ENCODE peak calls at places on chromosomes 5 and 9, in six cellular contexts. One of them, this sample, is unnamed.

GRCh38 chr9:4748612-4749011 is 7.6 kb upstream of the AK3 start:
- DNase-seq in HepG2: no peak
- DNase-seq in K562: peak
- DNase-seq in endothelial cell of umbilical vein: no peak
- DNase-seq in H1: no peak
- DNase-seq in A549: no peak
- DNase-seq in this sample: no peak

GRCh38 chr5:154368041-154368800 is 77.6 kb upstream of the SAP30L start:
- DNase-seq in HepG2: peak
- DNase-seq in H1: no peak
- DNase-seq in A549: peak
- DNase-seq in endothelial cell of umbilical vein: peak
- DNase-seq in K562: no peak
- DNase-seq in this sample: peak

GRCh38 chr9:127185931-127186781 is 63.7 kb upstream of the ANGPTL2 start:
- DNase-seq in A549: no peak
- DNase-seq in endothelial cell of umbilical vein: peak
- DNase-seq in H1: no peak
- DNase-seq in K562: no peak
- DNase-seq in HepG2: peak
- DNase-seq in this sample: no peak

GRCh38 chr5:173829826-173830225 is 58.3 kb upstream of the CPEB4 start:
- DNase-seq in A549: no peak
- DNase-seq in H1: no peak
- DNase-seq in endothelial cell of umbilical vein: no peak
- DNase-seq in K562: no peak
- DNase-seq in HepG2: no peak
- DNase-seq in this sample: no peak

GRCh38 chr5:57383093-57383861 is 99.3 kb downstream of the ACTBL2 start:
- DNase-seq in H1: no peak
- DNase-seq in HepG2: peak
- DNase-seq in A549: peak
- DNase-seq in endothelial cell of umbilical vein: peak
- DNase-seq in K562: peak
- DNase-seq in this sample: no peak

GRCh38 chr9:133881671-133882381 is 110.3 kb downstream of the VAV2 start:
- DNase-seq in endothelial cell of umbilical vein: no peak
- DNase-seq in A549: no peak
- DNase-seq in H1: no peak
- DNase-seq in K562: no peak
- DNase-seq in HepG2: no peak
- DNase-seq in this sample: no peak

GRCh38 chr5:96196890-96197289 is 235.2 kb upstream of the ELL2 start:
- DNase-seq in H1: no peak
- DNase-seq in endothelial cell of umbilical vein: no peak
- DNase-seq in A549: no peak
- DNase-seq in K562: no peak
- DNase-seq in HepG2: no peak
- DNase-seq in this sample: no peak

GRCh38 chr5:16411741-16412455 is 53.7 kb downstream of the ZNF622 start:
- DNase-seq in K562: no peak
- DNase-seq in HepG2: no peak
- DNase-seq in endothelial cell of umbilical vein: no peak
- DNase-seq in H1: no peak
- DNase-seq in A549: no peak
- DNase-seq in this sample: no peak

GRCh38 chr5:173817561-173817960 is 70.6 kb upstream of the CPEB4 start:
- DNase-seq in HepG2: no peak
- DNase-seq in K562: no peak
- DNase-seq in A549: no peak
- DNase-seq in endothelial cell of umbilical vein: no peak
- DNase-seq in H1: no peak
- DNase-seq in this sample: no peak

GRCh38 chr5:63928451-63928850 is 33.8 kb downstream of the HTR1A start:
- DNase-seq in HepG2: no peak
- DNase-seq in endothelial cell of umbilical vein: no peak
- DNase-seq in H1: no peak
- DNase-seq in K562: no peak
- DNase-seq in A549: no peak
- DNase-seq in this sample: no peak

GRCh38 chr5:127907907-127908306 is 175.7 kb upstream of the SLC12A2 start:
- DNase-seq in endothelial cell of umbilical vein: no peak
- DNase-seq in K562: no peak
- DNase-seq in H1: no peak
- DNase-seq in HepG2: no peak
- DNase-seq in A549: no peak
- DNase-seq in this sample: no peak

GRCh38 chr9:117413346-117414219 is 1.3 kb downstream of the ASTN2 start:
- DNase-seq in A549: no peak
- DNase-seq in endothelial cell of umbilical vein: no peak
- DNase-seq in K562: no peak
- DNase-seq in H1: peak
- DNase-seq in HepG2: no peak
- DNase-seq in this sample: peak

GRCh38 chr9:126000731-126001580 is 253.8 kb downstream of the PBX3 start:
- DNase-seq in endothelial cell of umbilical vein: no peak
- DNase-seq in H1: no peak
- DNase-seq in A549: no peak
- DNase-seq in K562: no peak
- DNase-seq in HepG2: no peak
- DNase-seq in this sample: no peak

GRCh38 chr9:125999504-125999881 is 252.3 kb downstream of the PBX3 start:
- DNase-seq in HepG2: no peak
- DNase-seq in K562: no peak
- DNase-seq in A549: no peak
- DNase-seq in endothelial cell of umbilical vein: no peak
- DNase-seq in H1: no peak
- DNase-seq in this sample: no peak

GRCh38 chr9:126002476-126003350 is 255.5 kb downstream of the PBX3 start:
- DNase-seq in H1: no peak
- DNase-seq in K562: no peak
- DNase-seq in endothelial cell of umbilical vein: no peak
- DNase-seq in HepG2: no peak
- DNase-seq in A549: no peak
- DNase-seq in this sample: no peak

GRCh38 chr9:126000256-126000655 is 253.1 kb downstream of the PBX3 start:
- DNase-seq in endothelial cell of umbilical vein: no peak
- DNase-seq in H1: no peak
- DNase-seq in A549: no peak
- DNase-seq in HepG2: no peak
- DNase-seq in K562: no peak
- DNase-seq in this sample: no peak

DNA sequence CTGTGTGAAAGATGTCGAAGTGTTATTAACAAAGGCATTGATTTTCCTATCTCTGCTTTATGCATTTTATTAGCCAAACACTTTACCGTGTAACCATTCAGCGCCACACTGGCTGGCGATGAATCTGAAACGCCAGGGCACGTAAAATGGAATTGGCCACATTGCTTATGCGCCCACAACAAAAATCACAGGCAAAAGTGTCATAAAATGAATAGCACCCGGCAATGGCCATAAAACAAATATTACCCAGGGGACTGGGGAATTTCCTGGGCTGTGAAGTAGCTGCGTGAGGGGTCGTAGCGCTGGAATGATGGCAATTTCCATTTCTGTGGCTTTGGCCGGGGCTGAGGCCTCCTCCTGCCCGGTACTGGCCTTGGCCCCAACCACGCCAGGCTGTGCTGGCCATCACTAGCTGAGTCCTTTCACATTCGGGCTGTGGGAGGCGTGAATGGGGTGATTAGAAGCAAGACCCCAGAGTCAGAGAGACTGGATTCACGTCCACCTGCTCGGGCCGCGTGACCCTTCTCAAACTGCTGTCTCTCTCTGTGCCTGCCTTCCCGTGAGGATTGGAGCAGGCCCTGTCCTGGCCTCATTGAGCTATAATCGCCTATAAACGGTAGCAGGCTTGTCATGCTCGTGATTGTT is 254.5 kb downstream of the PBX3 start:
- DNase-seq in K562: no peak
- DNase-seq in endothelial cell of umbilical vein: no peak
- DNase-seq in A549: no peak
- DNase-seq in HepG2: no peak
- DNase-seq in H1: no peak
- DNase-seq in this sample: no peak
- TF ChIP-seq JUN in K562: no peak
- TF ChIP-seq JUN in endothelial cell of umbilical vein: no peak
- TF ChIP-seq JUN in A549: no peak
- TF ChIP-seq JUN in HepG2: no peak
- TF ChIP-seq JUN in H1: no peak
- TF ChIP-seq JUN in this sample: no peak

GRCh38 chr9:81814794-81815464 is 113.3 kb upstream of the SPATA31D4 start:
- DNase-seq in H1: no peak
- DNase-seq in HepG2: no peak
- DNase-seq in endothelial cell of umbilical vein: peak
- DNase-seq in K562: no peak
- DNase-seq in A549: no peak
- DNase-seq in this sample: no peak
- TF ChIP-seq JUN in H1: no peak
- TF ChIP-seq JUN in HepG2: no peak
- TF ChIP-seq JUN in endothelial cell of umbilical vein: no peak
- TF ChIP-seq JUN in K562: no peak
- TF ChIP-seq JUN in A549: no peak
- TF ChIP-seq JUN in this sample: no peak

GRCh38 chr5:135476615-135477493 is 24.7 kb upstream of the TIFAB start:
- DNase-seq in A549: no peak
- DNase-seq in endothelial cell of umbilical vein: no peak
- DNase-seq in K562: peak
- DNase-seq in H1: no peak
- DNase-seq in HepG2: no peak
- DNase-seq in this sample: no peak
- TF ChIP-seq JUN in A549: no peak
- TF ChIP-seq JUN in endothelial cell of umbilical vein: no peak
- TF ChIP-seq JUN in K562: no peak
- TF ChIP-seq JUN in H1: no peak
- TF ChIP-seq JUN in HepG2: no peak
- TF ChIP-seq JUN in this sample: no peak

GRCh38 chr5:66273131-66273530 is 129.0 kb downstream of the SREK1 start:
- DNase-seq in H1: no peak
- DNase-seq in endothelial cell of umbilical vein: no peak
- DNase-seq in HepG2: no peak
- DNase-seq in A549: no peak
- DNase-seq in K562: no peak
- DNase-seq in this sample: no peak
- TF ChIP-seq JUN in H1: no peak
- TF ChIP-seq JUN in endothelial cell of umbilical vein: no peak
- TF ChIP-seq JUN in HepG2: no peak
- TF ChIP-seq JUN in A549: no peak
- TF ChIP-seq JUN in K562: no peak
- TF ChIP-seq JUN in this sample: no peak

GRCh38 chr9:38066907-38067610 is 2.0 kb downstream of the SHB start:
- DNase-seq in A549: no peak
- DNase-seq in K562: peak
- DNase-seq in H1: no peak
- DNase-seq in HepG2: no peak
- DNase-seq in endothelial cell of umbilical vein: peak
- DNase-seq in this sample: peak
- TF ChIP-seq JUN in A549: no peak
- TF ChIP-seq JUN in K562: no peak
- TF ChIP-seq JUN in H1: no peak
- TF ChIP-seq JUN in HepG2: no peak
- TF ChIP-seq JUN in endothelial cell of umbilical vein: no peak
- TF ChIP-seq JUN in this sample: no peak

DNA sequence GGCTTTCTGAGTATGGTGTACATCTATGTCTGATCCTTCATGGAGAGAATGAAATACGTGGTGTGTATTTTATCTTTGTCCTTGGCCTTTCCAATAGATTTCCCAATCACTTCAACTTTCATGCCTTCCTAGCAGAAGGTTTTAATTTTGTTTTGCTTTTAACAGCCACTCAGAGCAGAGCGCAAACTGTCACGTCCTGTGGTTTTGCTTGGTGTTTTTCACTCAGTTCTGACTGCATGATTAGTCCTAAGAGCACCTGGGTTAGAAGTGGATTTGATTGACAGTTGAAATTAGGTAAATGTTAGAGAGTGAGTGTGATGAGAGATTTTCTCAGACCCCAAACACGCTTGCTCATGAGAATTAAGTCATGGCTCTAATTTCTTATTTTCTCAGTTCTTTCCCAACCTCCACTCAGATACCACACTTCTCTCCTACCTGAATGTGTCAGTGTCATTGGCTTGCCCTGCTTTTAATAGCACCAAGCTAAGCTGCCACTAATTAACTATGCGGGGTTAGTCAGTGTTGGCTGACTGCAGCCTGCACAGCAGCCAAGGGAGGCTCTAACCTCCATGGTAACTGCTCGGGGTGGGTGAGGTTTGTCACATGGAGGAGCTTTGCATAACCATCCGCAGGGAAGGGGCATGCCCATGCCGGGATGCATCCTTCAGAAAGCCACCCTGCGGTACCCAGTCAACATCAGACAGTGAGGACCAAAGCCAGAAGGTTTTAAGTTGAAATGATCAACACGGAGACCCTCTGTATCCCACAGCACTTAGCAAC is 173.4 kb downstream of the NR3C1 start:
- DNase-seq in K562: no peak
- DNase-seq in H1: no peak
- DNase-seq in A549: no peak
- DNase-seq in endothelial cell of umbilical vein: no peak
- DNase-seq in HepG2: peak
- DNase-seq in this sample: no peak
- TF ChIP-seq JUN in K562: no peak
- TF ChIP-seq JUN in H1: no peak
- TF ChIP-seq JUN in A549: no peak
- TF ChIP-seq JUN in endothelial cell of umbilical vein: no peak
- TF ChIP-seq JUN in HepG2: no peak
- TF ChIP-seq JUN in this sample: no peak

This sample was measured in WTC11.